ENCODE peak calls at places on chromosomes 3 and 15, in five cellular contexts. M is CD8-positive, alpha-beta T cell; C is upper lobe of right lung; S is B cell; T is tibial nerve. E is an unnamed sample.

GRCh38 chr15:73633991-73634495 is 854 bp upstream of the NPTN start:
- DNase-seq in C (no peak), T (no peak), M (no peak), S (no peak), E (no peak)

GRCh38 chr3:97658670-97659285 is 105.8 kb upstream of the ARL6 start:
- DNase-seq in S (no peak), T (no peak), C (no peak), M (no peak), E (no peak)

GRCh38 chr3:16618721-16619120 is 13.5 kb upstream of the DAZL start:
- DNase-seq in T (no peak), C (no peak), M (no peak), S (no peak), E (no peak)

GRCh38 chr15:21267231-21267630 is 173.1 kb downstream of the POTEB3 start:
- DNase-seq in C (no peak), S (no peak), T (no peak), M (no peak), E (no peak)

GRCh38 chr3:171095063-171095462 is 68.5 kb upstream of the SLC2A2 start:
- DNase-seq in S (no peak), T (no peak), M (no peak), C (no peak), E (no peak)

GRCh38 chr3:103705641-103706040 is 1270.8 kb downstream of the ZPLD1 start:
- DNase-seq in S (no peak), M (no peak), T (no peak), C (no peak), E (no peak)

GRCh38 chr3:120284702-120285507 is at the start of gene GPR156:
- DNase-seq in M (no peak), T (no peak), C (no peak), S (no peak), E (no peak)

GRCh38 chr3:185469542-185469941 is 29.3 kb downstream of the TMEM41A start:
- DNase-seq in M (no peak), T (no peak), S (no peak), C (no peak), E (no peak)

GRCh38 chr3:19399356-19399755 is 251.0 kb downstream of the KCNH8 start:
- DNase-seq in M (no peak), C (no peak), S (no peak), T (no peak), E (no peak)

GRCh38 chr3:105366302-105367062 is at the start of gene ALCAM:
- DNase-seq in M (peak), T (peak), C (peak), S (peak), E (peak)

GRCh38 chr3:56421205-56421604 is 47.1 kb downstream of the ERC2 start:
- DNase-seq in T (no peak), S (no peak), C (no peak), M (no peak), E (no peak)

GRCh38 chr3:53044371-53045106 is 1.3 kb downstream of the SFMBT1 start:
- DNase-seq in C (peak), S (peak), T (peak), M (peak), E (no peak)

GRCh38 chr15:60589253-60589652 is 110.3 kb upstream of the ICE2 start:
- DNase-seq in T (no peak), C (no peak), M (no peak), S (no peak), E (no peak)

GRCh38 chr3:100615684-100616083 is 6.3 kb downstream of the ADGRG7 start:
- DNase-seq in S (no peak), C (no peak), M (no peak), T (no peak), E (no peak)

GRCh38 chr3:49498655-49499054 is 28.6 kb downstream of the DAG1 start:
- DNase-seq in S (no peak), C (no peak), M (no peak), T (no peak), E (no peak)

GRCh38 chr15:101057841-101058407 is 138.8 kb downstream of the LRRK1 start:
- DNase-seq in T (peak), S (no peak), C (no peak), M (no peak), E (no peak)

GRCh38 chr3:52119826-52120225 is 34.4 kb downstream of the POC1A start:
- DNase-seq in M (no peak), S (no peak), C (no peak), T (no peak), E (no peak)

GRCh38 chr3:82308755-82309154 is 547.3 kb upstream of the GBE1 start:
- DNase-seq in C (no peak), M (no peak), T (no peak), S (no peak), E (no peak)

GRCh38 chr15:57571725-57572124 is 20.0 kb upstream of the MYZAP start:
- DNase-seq in T (no peak), M (no peak), S (no peak), C (no peak), E (no peak)

GRCh38 chr15:46900992-46901391 is 816.3 kb upstream of the SEMA6D start:
- DNase-seq in S (no peak), C (no peak), M (no peak), T (no peak), E (no peak)

GRCh38 chr3:175094344-175094743 is 235.2 kb downstream of the NAALADL2 start:
- DNase-seq in S (no peak), T (no peak), C (no peak), M (no peak), E (no peak)

GRCh38 chr3:195094211-195094921 is 176.6 kb downstream of the XXYLT1 start:
- DNase-seq in M (no peak), C (peak), S (peak), T (no peak), E (no peak)

GRCh38 chr3:17136251-17136721 is 251.5 kb downstream of the PLCL2 start:
- DNase-seq in M (no peak), T (no peak), C (no peak), S (no peak), E (no peak)

GRCh38 chr15:62779041-62779810 is 263.3 kb upstream of the TPM1 start:
- DNase-seq in S (no peak), C (no peak), M (no peak), T (peak), E (no peak)

GRCh38 chr15:66430627-66431026 is 43.9 kb downstream of the MAP2K1 start:
- DNase-seq in M (no peak), S (no peak), T (no peak), C (no peak), E (no peak)

GRCh38 chr3:27279153-27279552 is 90.0 kb downstream of the NEK10 start:
- DNase-seq in M (no peak), S (no peak), C (no peak), T (no peak), E (no peak)

GRCh38 chr3:72152551-72153476 is 367.9 kb upstream of the PROK2 start:
- DNase-seq in M (no peak), C (peak), T (peak), S (no peak), E (no peak)

GRCh38 chr3:53254190-53254809 is 1.5 kb downstream of the TKT start:
- DNase-seq in C (no peak), S (peak), T (no peak), M (no peak), E (no peak)

GRCh38 chr3:185988816-185989175 is 51.0 kb upstream of the TRA2B start:
- DNase-seq in S (no peak), T (no peak), C (no peak), M (no peak), E (no peak)

GRCh38 chr15:48794697-48795134 is 16.2 kb downstream of the CEP152 start:
- DNase-seq in S (peak), M (no peak), T (no peak), C (no peak), E (no peak)

GRCh38 chr3:32592696-32593353 is 22.2 kb upstream of the DYNC1LI1 start:
- DNase-seq in T (no peak), M (no peak), C (peak), S (no peak), E (no peak)

GRCh38 chr3:81416812-81417211 is 344.6 kb downstream of the GBE1 start:
- DNase-seq in M (no peak), S (no peak), T (no peak), C (no peak), E (no peak)

GRCh38 chr3:172717493-172718088 is 6.7 kb upstream of the NCEH1 start:
- DNase-seq in M (no peak), T (no peak), S (peak), C (no peak), E (no peak)

GRCh38 chr15:71364117-71364584 is 248.9 kb downstream of the THSD4 start:
- DNase-seq in T (no peak), M (no peak), S (no peak), C (no peak), E (no peak)

GRCh38 chr3:112647122-112647521 is 6.2 kb upstream of the CCDC80 start:
- DNase-seq in S (no peak), C (no peak), M (no peak), T (no peak), E (no peak)

GRCh38 chr15:80185152-80185551 is 32.4 kb downstream of the FAH start:
- DNase-seq in T (no peak), M (no peak), C (no peak), S (no peak), E (no peak)
- TF ChIP-seq CTCF in T (no peak), M (no peak), C (no peak), S (no peak), E (no peak)

GRCh38 chr3:141875374-141875892 is 1.0 kb upstream of the ATP1B3 start:
- DNase-seq in C (peak), M (peak), S (peak), T (peak), E (peak)

GRCh38 chr3:141877911-141878310 is 1.5 kb downstream of the ATP1B3 start:
- DNase-seq in T (no peak), M (no peak), C (no peak), S (no peak), E (no peak)

GRCh38 chr3:141876381-141876890 is at the start of gene ATP1B3:
- DNase-seq in S (peak), C (peak), M (peak), T (peak), E (peak)

GRCh38 chr3:141876891-141877561 is 583 bp downstream of the ATP1B3 start:
- DNase-seq in S (peak), C (peak), M (peak), T (peak), E (peak)

GRCh38 chr3:141875893-141876380 is 506 bp upstream of the ATP1B3 start:
- DNase-seq in C (peak), M (no peak), T (peak), S (no peak), E (peak)
- TF ChIP-seq CTCF in C (no peak), M (no peak), T (no peak), S (no peak), E (no peak)

DNA sequence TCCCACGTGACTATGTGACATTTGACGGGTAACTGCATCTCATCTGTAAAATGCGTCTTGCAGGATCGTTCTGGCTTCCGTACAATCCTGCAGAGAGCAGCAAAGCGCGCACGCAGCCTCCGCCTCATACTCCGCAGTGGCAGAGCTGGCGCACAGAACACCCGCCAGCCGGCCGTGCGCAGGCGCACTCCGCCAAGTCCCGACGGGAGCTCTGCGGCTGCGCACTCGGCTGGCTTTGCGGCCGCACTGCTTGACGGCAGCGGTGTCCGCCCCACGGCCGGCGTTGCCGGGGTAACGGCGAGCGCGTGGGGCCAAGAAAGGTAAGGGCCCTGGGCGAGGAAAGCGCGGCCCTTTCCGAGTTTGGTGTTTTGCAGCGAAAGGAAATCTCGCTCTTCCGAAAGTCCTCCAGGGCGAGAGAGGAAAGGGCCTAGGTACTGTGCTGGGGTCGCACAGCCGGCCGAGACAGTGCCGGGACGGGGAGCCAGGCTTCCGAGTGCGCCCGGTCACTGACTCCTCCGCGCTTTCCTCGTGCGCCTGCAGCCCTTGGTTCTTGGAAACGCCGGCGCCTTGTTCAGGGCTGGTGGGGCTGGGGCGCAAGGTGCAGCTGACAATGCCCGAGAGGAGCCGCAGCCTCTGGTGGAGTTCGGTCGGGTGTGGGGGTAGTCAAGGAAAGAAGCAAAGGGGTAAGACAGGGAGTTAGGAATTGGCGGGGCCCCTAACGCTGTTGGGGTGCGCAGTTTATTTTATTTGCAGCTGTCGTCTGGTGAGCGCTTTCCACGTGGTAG is at the start of gene TSEN2:
- DNase-seq in M (peak), T (peak), S (peak), C (peak), E (peak)
- TF ChIP-seq CTCF in M (no peak), T (peak), S (no peak), C (peak), E (no peak)

DNA sequence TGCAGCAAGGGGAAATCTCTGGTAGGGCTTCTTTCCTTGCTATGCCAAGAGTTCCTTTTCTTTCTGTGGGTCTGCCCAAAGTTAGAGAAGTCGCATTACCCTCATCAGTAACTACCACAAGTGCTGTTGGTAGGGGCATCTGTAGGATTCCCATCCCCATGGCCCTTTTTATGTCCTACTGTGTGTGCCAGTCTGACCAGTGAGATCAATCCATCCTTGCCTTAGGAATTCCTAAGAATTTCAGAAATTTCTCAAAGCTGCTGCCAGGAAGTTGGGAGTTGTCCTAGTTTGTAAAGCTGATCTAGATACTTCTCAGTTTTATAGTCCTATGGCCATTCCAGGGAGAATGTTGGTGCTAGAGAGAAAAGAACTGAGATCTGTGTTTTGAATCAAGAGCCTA is 36.5 kb downstream of the SH3GL3 start:
- DNase-seq in C (no peak), M (no peak), T (no peak), S (no peak), E (no peak)
- TF ChIP-seq CTCF in C (no peak), M (no peak), T (no peak), S (no peak), E (no peak)

GRCh38 chr3:26100176-26100575 is 310.3 kb downstream of the OXSM start:
- DNase-seq in C (no peak), M (no peak), S (no peak), T (no peak), E (no peak)

GRCh38 chr3:26102376-26103110 is 312.7 kb downstream of the OXSM start:
- DNase-seq in S (no peak), C (no peak), T (no peak), M (no peak), E (no peak)

GRCh38 chr3:26104856-26105255 is 315.0 kb downstream of the OXSM start:
- DNase-seq in M (no peak), S (no peak), T (no peak), C (no peak), E (no peak)

DNA sequence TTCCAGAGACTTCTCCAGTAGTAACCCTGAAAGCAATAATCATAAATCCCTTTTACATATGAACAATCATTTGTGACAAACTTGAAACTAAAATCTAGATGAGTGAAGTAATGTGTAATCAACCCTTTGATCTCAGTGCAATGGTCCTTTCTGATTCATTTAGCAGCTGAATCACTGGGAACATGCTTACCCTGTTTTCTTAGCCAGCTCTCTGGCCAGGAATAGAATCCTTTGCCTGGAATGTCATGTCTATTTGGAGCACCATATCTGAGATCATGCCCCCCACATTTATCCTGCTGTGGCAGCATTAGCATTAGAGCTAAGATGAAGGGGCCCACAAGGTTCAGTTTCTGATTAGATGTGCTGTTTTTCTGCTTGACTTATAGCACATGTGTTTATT is 309.8 kb downstream of the OXSM start:
- DNase-seq in S (no peak), T (no peak), C (no peak), M (no peak), E (no peak)
- TF ChIP-seq CTCF in S (no peak), T (no peak), C (no peak), M (no peak), E (no peak)

GRCh38 chr3:181213347-181213746 is 223.8 kb upstream of the DNAJC19 start:
- DNase-seq in T (no peak), C (no peak), M (no peak), S (no peak), E (no peak)

GRCh38 chr3:181212271-181212670 is 222.7 kb upstream of the DNAJC19 start:
- DNase-seq in T (no peak), C (no peak), S (no peak), M (no peak), E (no peak)

GRCh38 chr3:181210275-181210674 is 220.7 kb upstream of the DNAJC19 start:
- DNase-seq in T (no peak), C (no peak), S (no peak), M (no peak), E (no peak)
- TF ChIP-seq CTCF in T (peak), C (peak), S (peak), M (no peak), E (no peak)

GRCh38 chr3:45333549-45333948 is 54.8 kb upstream of the LARS2 start:
- DNase-seq in S (no peak), M (no peak), T (no peak), C (no peak), E (no peak)
- TF ChIP-seq CTCF in S (no peak), M (no peak), T (no peak), C (no peak), E (no peak)

DNA sequence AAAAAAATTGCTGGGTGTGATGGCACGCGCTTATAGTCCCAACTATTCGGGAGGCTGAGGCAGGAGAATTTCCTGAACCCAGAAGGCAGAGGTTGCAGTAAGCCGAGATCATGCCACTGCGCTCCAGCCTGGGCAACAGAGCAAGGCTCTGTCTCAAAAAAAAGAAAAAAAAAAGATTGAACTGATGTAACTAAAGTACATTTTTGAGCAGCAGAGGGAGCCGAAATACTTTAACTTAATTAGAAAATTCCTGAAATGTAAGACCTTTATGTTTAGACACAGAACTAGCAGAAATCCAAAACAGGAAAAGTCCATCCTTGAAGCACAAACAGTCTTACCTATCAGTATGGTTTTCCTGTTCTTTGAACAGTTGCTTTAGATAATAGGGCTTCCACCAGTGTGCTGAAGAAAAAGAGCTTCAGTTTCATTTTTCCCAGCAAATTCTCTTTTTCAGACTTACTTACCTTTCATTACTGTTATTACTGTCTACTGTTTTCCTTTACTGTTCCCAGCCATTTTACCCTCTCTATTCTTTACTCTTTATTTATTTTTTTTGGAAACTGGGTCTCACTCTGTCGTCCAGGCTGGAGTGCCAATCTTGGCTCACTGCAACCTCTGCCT is 33.4 kb upstream of the ZNF609 start:
- DNase-seq in T (peak), S (peak), M (no peak), C (no peak), E (no peak)
- TF ChIP-seq CTCF in T (no peak), S (no peak), M (peak), C (peak), E (no peak)

DNA sequence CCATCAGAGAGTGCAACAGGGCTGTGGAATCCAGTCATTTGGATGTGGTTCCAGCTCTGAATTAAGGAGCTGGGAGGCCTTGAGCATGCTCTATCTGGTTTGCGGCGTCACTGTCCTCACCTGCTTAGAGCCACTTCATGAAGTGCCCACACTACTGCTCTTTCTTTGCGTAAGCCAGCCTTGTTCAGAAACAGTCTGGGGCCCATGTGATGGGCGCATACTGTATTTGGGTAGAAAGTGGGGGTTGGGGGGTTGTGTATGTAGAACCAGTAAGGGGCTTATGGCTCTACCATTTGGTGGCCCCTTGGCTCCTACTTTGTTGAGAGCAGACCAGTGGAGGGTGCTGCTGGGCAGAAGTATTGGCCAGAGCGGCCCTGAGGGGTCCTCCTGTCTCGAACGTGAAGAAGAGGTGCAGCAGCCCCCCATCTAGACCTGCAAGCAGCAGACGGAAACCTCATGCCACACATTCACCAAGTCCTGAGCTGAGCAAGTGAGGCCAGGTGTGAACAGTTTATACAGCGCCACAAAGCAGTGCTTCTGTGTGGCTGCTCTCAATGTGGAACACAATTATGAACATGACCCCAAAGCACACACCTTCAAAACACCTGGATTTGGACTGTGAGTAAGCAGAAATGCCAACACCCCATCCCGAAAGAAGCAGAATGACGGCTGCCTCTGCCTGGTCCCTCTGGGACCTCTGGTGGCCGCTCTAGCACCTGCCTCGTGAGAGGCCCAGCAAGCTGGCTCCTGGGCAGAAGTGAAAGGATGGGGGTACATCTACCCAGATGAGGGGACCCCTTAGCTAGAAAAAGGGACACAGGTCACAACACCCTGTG is 26.6 kb downstream of the SRPRB start:
- DNase-seq in C (no peak), S (no peak), M (peak), T (no peak), E (no peak)
- TF ChIP-seq CTCF in C (no peak), S (no peak), M (no peak), T (no peak), E (no peak)

GRCh38 chr3:130699765-130700164 is 46.9 kb downstream of the PIK3R4 start:
- DNase-seq in S (no peak), T (no peak), C (no peak), M (no peak), E (no peak)
- TF ChIP-seq CTCF in S (peak), T (no peak), C (peak), M (no peak), E (peak)